ENCODE peak calls at places on chromosomes 13 and 19, in ten cellular contexts. K, S, G, N, T, B, C, H, Z and Y are unnamed samples.

GRCh38 chr13:21435710-21436151 is 23.4 kb downstream of the ZDHHC20 start:
- DNase-seq in T (peak; percentile 90), H (no peak), G (peak; percentile 94), S (no peak), K (no peak), C (no peak), N (peak; percentile 60), Z (peak; percentile 87), B (peak; percentile 13), Y (no peak)

GRCh38 chr13:38264363-38265134 is 85.1 kb upstream of the UFM1 start:
- DNase-seq in T (no peak), K (no peak), G (no peak), N (no peak), C (peak; percentile 69), H (no peak), Z (no peak), B (no peak), S (no peak), Y (peak; percentile 6)

GRCh38 chr13:26562538-26562890 is 5.0 kb downstream of the WASF3 start:
- DNase-seq in B (no peak), K (no peak), Z (no peak), T (no peak), H (no peak), N (no peak), S (no peak), C (no peak), G (peak; percentile 47), Y (no peak)

GRCh38 chr19:34731964-34732363 is 2.1 kb upstream of the ZNF181 start:
- DNase-seq in T (no peak), G (no peak), S (no peak), B (no peak), C (no peak), H (no peak), N (no peak), K (no peak), Z (no peak), Y (no peak)

GRCh38 chr13:66210677-66211076 is 1019.5 kb downstream of the PCDH9 start:
- DNase-seq in T (peak; percentile 94), H (no peak), C (no peak), K (no peak), Z (peak; percentile 63), G (peak; percentile 5), N (no peak), B (no peak), S (no peak), Y (no peak)

GRCh38 chr19:23771761-23772667 is 13.3 kb upstream of the ZNF681 start:
- DNase-seq in G (no peak), T (no peak), C (no peak), B (no peak), N (no peak), Z (no peak), K (no peak), H (no peak), S (no peak), Y (no peak)

GRCh38 chr19:18029617-18030338 is 21.8 kb downstream of the ARRDC2 start:
- DNase-seq in B (no peak), H (no peak), T (peak; percentile 57), Z (peak; percentile 59), N (peak; percentile 97), K (no peak), G (peak; percentile 23), C (peak; percentile 62), S (no peak), Y (no peak)

GRCh38 chr13:48775804-48776203 is 122.1 kb downstream of the CYSLTR2 start:
- DNase-seq in C (no peak), K (no peak), N (no peak), B (no peak), T (peak; percentile 87), H (no peak), Z (no peak), S (no peak), G (peak; percentile 96), Y (no peak)

GRCh38 chr19:45442927-45443461 is 19.3 kb upstream of the ERCC1 start:
- DNase-seq in H (no peak), Z (no peak), N (no peak), B (no peak), K (peak; percentile 68), T (peak; percentile 64), G (peak; percentile 60), S (no peak), C (peak; percentile 26), Y (peak; percentile 82)

GRCh38 chr19:50791594-50792245 is 1.5 kb downstream of the ACP4 start:
- DNase-seq in B (no peak), K (no peak), H (no peak), S (no peak), T (no peak), N (no peak), C (no peak), Z (no peak), G (no peak), Y (no peak)